ENCODE peak calls at places on chromosomes 13 and 19, in four cellular contexts. One of them, this sample, is unnamed.

GRCh38 chr13:108948269-108948671 is 318.9 kb downstream of the MYO16 start:
- DNase-seq in GM12878: no peak
- DNase-seq in H1: no peak
- DNase-seq in GM12891: no peak
- DNase-seq in this sample: no peak

GRCh38 chr19:47107201-47107952 is 6.2 kb downstream of the ZC3H4 start:
- DNase-seq in GM12878: no peak
- DNase-seq in H1: no peak
- DNase-seq in GM12891: no peak
- DNase-seq in this sample: no peak

GRCh38 chr13:50529154-50529882 is 314.2 kb downstream of the DLEU7 start:
- DNase-seq in GM12878: no peak
- DNase-seq in H1: no peak
- DNase-seq in GM12891: no peak
- DNase-seq in this sample: no peak

GRCh38 chr13:98390086-98390697 is 186.7 kb downstream of the STK24 start:
- DNase-seq in GM12878: no peak
- DNase-seq in H1: no peak
- DNase-seq in GM12891: no peak
- DNase-seq in this sample: no peak

GRCh38 chr19:35040826-35041547 is 534 bp upstream of the HPN start:
- DNase-seq in H1: peak; percentile 86
- DNase-seq in GM12878: no peak
- DNase-seq in GM12891: no peak
- DNase-seq in this sample: no peak

GRCh38 chr19:10760268-10760944 is 42.5 kb downstream of the DNM2 start:
- DNase-seq in GM12891: no peak
- DNase-seq in GM12878: no peak
- DNase-seq in H1: no peak
- DNase-seq in this sample: no peak

GRCh38 chr13:77513719-77514335 is 21.7 kb upstream of the SCEL start:
- DNase-seq in GM12878: no peak
- DNase-seq in GM12891: no peak
- DNase-seq in H1: no peak
- DNase-seq in this sample: no peak

GRCh38 chr13:63855457-63856118 is 2439.9 kb upstream of the PCDH20 start:
- DNase-seq in GM12891: no peak
- DNase-seq in H1: peak; percentile 27
- DNase-seq in GM12878: no peak
- DNase-seq in this sample: no peak

GRCh38 chr19:18466354-18466753 is 28.4 kb upstream of the ISYNA1 start:
- DNase-seq in GM12891: no peak
- DNase-seq in H1: no peak
- DNase-seq in GM12878: no peak
- DNase-seq in this sample: no peak

GRCh38 chr19:19482785-19483625 is 32.3 kb downstream of the TSSK6 start:
- DNase-seq in H1: no peak
- DNase-seq in GM12878: no peak
- DNase-seq in GM12891: no peak
- DNase-seq in this sample: no peak

GRCh38 chr19:18208098-18208951 is 4.5 kb upstream of the RAB3A start:
- DNase-seq in GM12891: no peak
- DNase-seq in GM12878: no peak
- DNase-seq in H1: peak; percentile 86
- DNase-seq in this sample: no peak

GRCh38 chr13:103282571-103283450 is 216.6 kb upstream of the SLC10A2 start:
- DNase-seq in GM12878: no peak
- DNase-seq in H1: no peak
- DNase-seq in GM12891: no peak
- DNase-seq in this sample: no peak

GRCh38 chr19:57708641-57709354 is at the start of gene ZNF154:
- DNase-seq in GM12891: peak; percentile 56
- DNase-seq in GM12878: no peak
- DNase-seq in H1: peak; percentile 81
- DNase-seq in this sample: peak; percentile 36

GRCh38 chr19:28264556-28264955 is 948.4 kb downstream of the UQCRFS1 start:
- DNase-seq in GM12878: no peak
- DNase-seq in H1: no peak
- DNase-seq in GM12891: no peak
- DNase-seq in this sample: no peak

GRCh38 chr13:112887151-112887550 is 81.9 kb upstream of the MCF2L start:
- DNase-seq in H1: no peak
- DNase-seq in GM12878: no peak
- DNase-seq in GM12891: no peak
- DNase-seq in this sample: no peak

GRCh38 chr19:40740747-40741146 is 9.5 kb downstream of the ACTMAP start:
- DNase-seq in GM12878: no peak
- DNase-seq in GM12891: no peak
- DNase-seq in H1: no peak
- DNase-seq in this sample: no peak

GRCh38 chr13:33194820-33195692 is 90.5 kb downstream of the STARD13 start:
- DNase-seq in H1: no peak
- DNase-seq in GM12891: no peak
- DNase-seq in GM12878: peak; percentile 99
- DNase-seq in this sample: no peak

GRCh38 chr19:12139309-12139708 is 841 bp downstream of the ZNF20 start:
- DNase-seq in GM12891: no peak
- DNase-seq in H1: no peak
- DNase-seq in GM12878: no peak
- DNase-seq in this sample: no peak

GRCh38 chr19:12140545-12141404 is 625 bp upstream of the ZNF20 start:
- DNase-seq in GM12891: peak; percentile 51
- DNase-seq in H1: peak; percentile 90
- DNase-seq in GM12878: peak; percentile 60
- DNase-seq in this sample: peak; percentile 59

GRCh38 chr19:12139885-12140544 is at the start of gene ZNF20:
- DNase-seq in GM12891: peak; percentile 87
- DNase-seq in H1: peak; percentile 98
- DNase-seq in GM12878: peak; percentile 67
- DNase-seq in this sample: peak; percentile 92

GRCh38 chr19:12137541-12137940 is 2.6 kb downstream of the ZNF20 start:
- DNase-seq in GM12878: no peak
- DNase-seq in H1: no peak
- DNase-seq in GM12891: no peak
- DNase-seq in this sample: no peak

GRCh38 chr19:12141405-12141736 is 1.2 kb upstream of the ZNF20 start:
- DNase-seq in H1: no peak
- DNase-seq in GM12878: no peak
- DNase-seq in GM12891: no peak
- DNase-seq in this sample: no peak
- TF ChIP-seq POLR2A in H1: no peak
- TF ChIP-seq POLR2A in GM12878: no peak
- TF ChIP-seq POLR2A in GM12891: no peak
- TF ChIP-seq POLR2A in this sample: no peak

GRCh38 chr19:45503909-45504308 is 3.4 kb upstream of the VASP start:
- DNase-seq in H1: no peak
- DNase-seq in GM12891: no peak
- DNase-seq in GM12878: no peak
- DNase-seq in this sample: no peak
- TF ChIP-seq TAF1 in H1: no peak
- TF ChIP-seq TAF1 in GM12891: no peak
- TF ChIP-seq TAF1 in GM12878: no peak
- TF ChIP-seq TAF1 in this sample: no peak

GRCh38 chr19:4042731-4043082 is 24.0 kb downstream of the ZBTB7A start:
- DNase-seq in GM12891: no peak
- DNase-seq in H1: no peak
- DNase-seq in GM12878: no peak
- DNase-seq in this sample: no peak
- TF ChIP-seq POLR2AphosphoS5 in GM12891: no peak
- TF ChIP-seq POLR2AphosphoS5 in H1: no peak
- TF ChIP-seq POLR2AphosphoS5 in GM12878: no peak
- TF ChIP-seq POLR2AphosphoS5 in this sample: no peak

GRCh38 chr19:927044-927706 is 1.3 kb downstream of the ARID3A start:
- DNase-seq in H1: no peak
- DNase-seq in GM12878: no peak
- DNase-seq in GM12891: no peak
- DNase-seq in this sample: no peak
- TF ChIP-seq POLR2A in H1: no peak
- TF ChIP-seq POLR2A in GM12878: peak; percentile 10
- TF ChIP-seq POLR2A in GM12891: no peak
- TF ChIP-seq POLR2A in this sample: no peak

This sample was measured in GM12892.